ENCODE peak calls at places on chromosomes 11 and 22, in four cellular contexts. J is K562, W is GM12891, T is GM12878. S is an unnamed sample.

GRCh38 chr22:44871782-44872181 is 119.4 kb downstream of the ARHGAP8 start:
- DNase-seq in J (no peak), W (no peak), T (no peak), S (no peak)

GRCh38 chr22:20584872-20585639 is 77.6 kb downstream of the MED15 start:
- DNase-seq in T (no peak), W (no peak), J (no peak), S (no peak)

GRCh38 chr11:131038597-131038996 is 122.3 kb upstream of the SNX19 start:
- DNase-seq in J (peak; percentile 36), T (no peak), W (no peak), S (no peak)

GRCh38 chr11:94557391-94557790 is 9.8 kb upstream of the PIWIL4 start:
- DNase-seq in T (no peak), J (no peak), W (no peak), S (no peak)

GRCh38 chr11:85042368-85042767 is 584.8 kb downstream of the DLG2 start:
- DNase-seq in J (no peak), T (no peak), W (no peak), S (no peak)

GRCh38 chr22:33049125-33049729 is 9.0 kb downstream of the SYN3 start:
- DNase-seq in J (peak; percentile 66), W (peak; percentile 60), T (peak; percentile 5), S (peak; percentile 22)

GRCh38 chr22:49047461-49047860 is 780.2 kb downstream of the BRD1 start:
- DNase-seq in J (no peak), T (no peak), W (no peak), S (no peak)

GRCh38 chr22:35071784-35072183 is 5.8 kb downstream of the ISX start:
- DNase-seq in W (no peak), T (no peak), J (no peak), S (no peak)

GRCh38 chr11:125156346-125156745 is 8.2 kb upstream of the PKNOX2 start:
- DNase-seq in J (no peak), T (no peak), W (no peak), S (no peak)

GRCh38 chr11:623999-624704 is 603 bp downstream of the CDHR5 start:
- DNase-seq in W (no peak), T (no peak), J (no peak), S (no peak)

GRCh38 chr11:121479355-121479754 is 26.6 kb upstream of the SORL1-AS1 start:
- DNase-seq in T (no peak), J (no peak), W (no peak), S (peak; percentile 30)

GRCh38 chr11:19714387-19715363 is 2.0 kb downstream of the NAV2 start:
- DNase-seq in T (no peak), J (peak; percentile 14), W (no peak), S (no peak)

GRCh38 chr22:46067159-46068111 is 82.9 kb upstream of the PPARA start:
- DNase-seq in T (no peak), J (no peak), W (no peak), S (no peak)

GRCh38 chr11:68282141-68282860 is 10.5 kb upstream of the C11orf24 start:
- DNase-seq in W (peak; percentile 70), J (no peak), T (peak; percentile 92), S (peak; percentile 57)

GRCh38 chr22:22771696-22772377 is 115.8 kb upstream of the IGLL5 start:
- DNase-seq in J (no peak), T (no peak), W (no peak), S (no peak)

GRCh38 chr22:43925433-43926348 is 2.1 kb downstream of the PNPLA3 start:
- DNase-seq in W (no peak), T (no peak), J (no peak), S (no peak)

GRCh38 chr11:109644158-109644557 is 222.2 kb downstream of the C11orf87 start:
- DNase-seq in W (no peak), J (no peak), T (no peak), S (no peak)

GRCh38 chr11:110711776-110712642 is at the start of gene ARHGAP20:
- DNase-seq in T (no peak), J (peak; percentile 66), W (peak; percentile 63), S (peak; percentile 9)

GRCh38 chr11:128936546-128937275 is 6.0 kb downstream of the TP53AIP1 start:
- DNase-seq in J (no peak), T (no peak), W (no peak), S (no peak)

GRCh38 chr11:131534031-131534430 is 163.6 kb downstream of the NTM start:
- DNase-seq in T (no peak), J (no peak), W (no peak), S (no peak)

GRCh38 chr11:131656179-131656838 is 285.9 kb downstream of the NTM start:
- DNase-seq in J (no peak), W (no peak), T (no peak), S (no peak)

GRCh38 chr11:67680701-67681472 is 6.5 kb upstream of the ALDH3B2 start:
- DNase-seq in J (no peak), W (no peak), T (no peak), S (no peak)

GRCh38 chr11:985435-985834 is 51.1 kb downstream of the MUC6 start:
- DNase-seq in W (no peak), T (no peak), J (no peak), S (no peak)

GRCh38 chr22:19206287-19206686 is 27.8 kb upstream of the SLC25A1 start:
- DNase-seq in T (no peak), J (no peak), W (no peak), S (no peak)

GRCh38 chr11:127805771-127806170 is 781.6 kb downstream of the ETS1 start:
- DNase-seq in W (no peak), T (no peak), J (no peak), S (no peak)

GRCh38 chr11:84564180-84564866 is 1062.8 kb downstream of the DLG2 start:
- DNase-seq in J (peak; percentile 26), T (no peak), W (no peak), S (peak; percentile 4)

GRCh38 chr11:70038034-70038834 is 39.9 kb upstream of the ANO1 start:
- DNase-seq in T (no peak), W (no peak), J (no peak), S (no peak)

GRCh38 chr11:8225589-8226036 is 38.1 kb downstream of the LMO1 start:
- DNase-seq in W (peak; percentile 88), J (peak; percentile 89), T (no peak), S (peak; percentile 49)

GRCh38 chr11:13983081-13983751 is 20.7 kb downstream of the SPON1 start:
- DNase-seq in T (no peak), J (no peak), W (no peak), S (no peak)

GRCh38 chr11:46353706-46354105 is 6.4 kb downstream of the DGKZ start:
- DNase-seq in J (no peak), W (no peak), T (no peak), S (no peak)

GRCh38 chr22:19503869-19504268 is 20.3 kb downstream of the CLDN5 start:
- DNase-seq in J (peak; percentile 52), T (no peak), W (no peak), S (no peak)

GRCh38 chr11:34317666-34318065 is 40.1 kb downstream of the ABTB2 start:
- DNase-seq in W (no peak), J (no peak), T (no peak), S (no peak)

GRCh38 chr22:50683086-50683993 is 10.7 kb downstream of the SHANK3 start:
- DNase-seq in W (peak; percentile 46), T (peak; percentile 8), J (no peak), S (no peak)

GRCh38 chr11:65355776-65356393 is 1.3 kb downstream of the TIGD3 start:
- DNase-seq in T (no peak), W (no peak), J (no peak), S (no peak)

GRCh38 chr11:2518112-2518982 is 73.5 kb downstream of the KCNQ1 start:
- DNase-seq in J (no peak), W (no peak), T (no peak), S (no peak)

GRCh38 chr22:48090332-48090672 is 1327.9 kb downstream of the TBC1D22A start:
- DNase-seq in W (no peak), J (no peak), T (no peak), S (no peak)

GRCh38 chr11:126405906-126406305 is 50.4 kb downstream of the ST3GAL4 start:
- DNase-seq in W (no peak), J (no peak), T (no peak), S (no peak)

GRCh38 chr11:104870910-104871309 is 27.4 kb downstream of the CASP12 start:
- DNase-seq in T (no peak), W (no peak), J (no peak), S (no peak)

GRCh38 chr22:28718044-28718443 is 23.6 kb downstream of the CHEK2 start:
- DNase-seq in J (no peak), W (no peak), T (no peak), S (no peak)
- TF ChIP-seq SPI1 in J (no peak), W (no peak), T (no peak), S (no peak)

GRCh38 chr11:119791701-119792151 is 62.7 kb upstream of the NECTIN1 start:
- DNase-seq in W (no peak), T (no peak), J (no peak), S (no peak)
- TF ChIP-seq SPI1 in W (no peak), T (no peak), J (no peak), S (no peak)

GRCh38 chr11:10460611-10461275 is 5.7 kb downstream of the AMPD3 start:
- DNase-seq in J (no peak), W (no peak), T (no peak), S (no peak)

GRCh38 chr11:10456519-10456918 is 1.5 kb downstream of the AMPD3 start:
- DNase-seq in J (peak; percentile 42), W (no peak), T (no peak), S (no peak)

GRCh38 chr11:10457901-10458300 is 2.8 kb downstream of the AMPD3 start:
- DNase-seq in W (no peak), T (no peak), J (no peak), S (no peak)

GRCh38 chr11:10461276-10461790 is 6.3 kb downstream of the AMPD3 start:
- DNase-seq in J (no peak), W (no peak), T (no peak), S (no peak)

GRCh38 chr11:10459029-10459970 is 4.2 kb downstream of the AMPD3 start:
- DNase-seq in T (peak; percentile 80), J (peak; percentile 27), W (peak; percentile 32), S (peak; percentile 86)
- TF ChIP-seq SPI1 in T (peak; percentile 90), J (peak; percentile 57), W (peak; percentile 88), S (peak; percentile 76)

DNA sequence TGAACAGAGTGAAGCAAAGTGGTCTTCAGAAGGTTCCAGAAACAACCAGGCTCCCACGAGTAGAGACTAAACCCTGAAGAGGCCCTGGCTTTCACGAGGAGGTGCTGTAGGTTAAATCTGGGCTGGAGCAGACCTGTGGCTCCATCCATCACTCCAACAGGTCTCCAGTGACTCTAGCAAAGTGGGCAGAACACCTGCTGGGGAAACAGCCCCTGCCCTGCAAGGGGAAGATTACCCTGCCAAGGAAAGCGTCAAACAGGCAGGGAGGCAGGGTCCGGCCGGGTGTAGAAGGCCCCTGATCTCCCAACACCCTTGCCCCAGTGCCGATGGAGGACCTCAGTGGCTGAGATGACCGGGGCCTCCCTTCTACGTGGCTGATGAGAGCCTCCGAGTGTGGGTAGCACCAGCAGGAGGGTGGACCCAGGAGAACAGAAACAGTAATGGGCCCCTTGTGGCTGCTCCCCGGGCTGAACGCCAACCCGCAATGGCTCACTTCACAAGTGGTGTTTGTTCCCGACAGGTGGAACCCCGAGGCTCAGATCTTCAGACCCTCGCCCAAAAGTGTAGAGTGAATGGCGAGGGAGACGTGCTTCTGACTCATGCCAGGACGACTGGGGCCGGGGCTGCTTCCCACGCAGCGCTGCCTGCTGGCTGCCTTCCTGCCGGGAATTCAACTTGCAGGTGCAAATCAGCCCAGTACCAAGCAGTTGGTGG is 112.0 kb downstream of the SHANK2 start:
- DNase-seq in T (no peak), W (no peak), J (no peak), S (no peak)
- TF ChIP-seq SPI1 in T (no peak), W (no peak), J (no peak), S (no peak)